ENCODE peak calls at places on chromosomes 7 and 10, in seven cellular contexts. Z, Q, C, P, K, E and D are unnamed samples. For H3K36me3, the result is how much of the 10 kb centered on the place peaks cover.

GRCh38 chr10:52447931-52448353 is 133.9 kb downstream of the DKK1 start:
- DNase-seq in C (no peak), Z (no peak), P (no peak), K (no peak), E (peak), Q (no peak), D (no peak)

GRCh38 chr7:137172105-137172590 is 171.4 kb downstream of the PTN start:
- DNase-seq in P (no peak), Z (no peak), C (no peak), Q (no peak), K (no peak), E (no peak), D (no peak)

GRCh38 chr10:109706157-109706556 is 217.2 kb downstream of the XPNPEP1 start:
- DNase-seq in Q (no peak), Z (no peak), E (no peak), C (no peak), K (no peak), P (no peak), D (no peak)

GRCh38 chr7:43593010-43593409 is 10.1 kb downstream of the STK17A start:
- DNase-seq in P (no peak), Q (no peak), E (no peak), C (no peak), K (no peak), Z (no peak), D (no peak)

GRCh38 chr7:152641384-152641783 is 34.6 kb downstream of the XRCC2 start:
- DNase-seq in P (no peak), K (no peak), Z (no peak), E (no peak), C (no peak), Q (no peak), D (no peak)

GRCh38 chr7:64300641-64301405 is 12.9 kb upstream of the ZNF736 start:
- DNase-seq in E (no peak), P (no peak), Q (no peak), C (no peak), K (no peak), Z (no peak), D (no peak)

GRCh38 chr10:93670372-93670771 is 32.0 kb downstream of the FRA10AC1 start:
- DNase-seq in C (no peak), Z (no peak), E (no peak), Q (no peak), P (no peak), K (no peak), D (no peak)

GRCh38 chr10:125375210-125375609 is 214.8 kb upstream of the CTBP2 start:
- DNase-seq in K (no peak), E (peak), Q (no peak), Z (no peak), C (peak), P (no peak), D (no peak)

GRCh38 chr7:105136221-105136620 is 122.2 kb downstream of the KMT2E start:
- DNase-seq in Q (no peak), Z (no peak), E (no peak), K (no peak), P (no peak), C (peak), D (peak)

GRCh38 chr10:29377333-29377961 is 88.6 kb downstream of the LYZL1 start:
- DNase-seq in E (peak), C (peak), K (no peak), Q (no peak), P (no peak), Z (peak), D (peak)
- TF ChIP-seq CTCF in E (peak), C (peak), K (peak), Q (peak), P (peak), Z (peak), D (peak)

GRCh38 chr7:130135208-130136205 is 65.2 kb downstream of the KLHDC10 start:
- DNase-seq in Q (no peak), C (no peak), K (no peak), Z (no peak), P (no peak), E (peak), D (no peak)
- H3K36me3 ChIP-seq in Q (half or more), C (under half), K (half or more), Z (under half), P (under half), E (under half), D (under half)

DNA sequence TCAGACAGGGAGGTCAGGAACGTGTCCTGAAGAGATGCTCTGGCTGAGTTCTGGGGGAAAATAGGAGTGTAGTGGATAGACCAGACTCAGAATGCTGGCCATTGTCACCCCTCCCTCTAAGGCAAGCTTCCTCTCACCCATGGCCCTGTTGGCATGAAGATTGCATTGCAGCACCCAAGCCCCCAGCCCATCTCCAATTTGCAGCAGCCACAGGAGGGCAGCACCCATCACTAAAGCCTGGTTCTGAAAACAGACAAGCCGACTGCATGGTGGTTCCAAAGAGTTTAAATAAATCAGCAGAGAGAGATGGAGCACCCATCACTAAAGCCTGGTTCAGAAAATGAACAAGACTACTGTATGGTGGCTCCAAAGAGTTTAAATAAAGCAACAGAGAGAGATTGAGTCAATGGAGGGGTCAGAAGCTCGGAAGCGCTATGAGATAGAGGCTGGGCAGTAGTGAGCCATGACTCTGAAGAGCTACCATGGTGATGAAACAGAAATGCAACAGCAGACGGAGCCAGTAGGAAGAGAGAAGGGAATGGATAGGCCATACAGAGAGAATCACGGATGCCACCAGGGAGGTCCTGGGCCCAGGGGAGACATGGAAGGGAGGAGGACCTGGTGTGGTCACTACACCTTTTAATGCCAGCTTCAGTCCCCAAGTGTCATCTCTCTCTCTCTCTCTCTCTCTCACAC is 237.9 kb upstream of the MYO3A start:
- DNase-seq in E (no peak), K (no peak), C (peak), Z (no peak), P (no peak), Q (no peak), D (peak)
- TF ChIP-seq CTCF in E (no peak), K (no peak), C (peak), Z (peak), P (no peak), Q (no peak), D (peak)

GRCh38 chr7:156547884-156548561 is 92.6 kb upstream of the RNF32 start:
- DNase-seq in K (no peak), P (no peak), C (no peak), E (no peak), Q (no peak), Z (no peak), D (no peak)

GRCh38 chr7:156544919-156545715 is 95.5 kb upstream of the RNF32 start:
- DNase-seq in Z (no peak), Q (no peak), E (no peak), K (no peak), P (no peak), C (no peak), D (no peak)

GRCh38 chr7:156544199-156544598 is 96.4 kb upstream of the RNF32 start:
- DNase-seq in Z (no peak), K (no peak), E (no peak), P (no peak), C (no peak), Q (no peak), D (no peak)

GRCh38 chr7:156543699-156544098 is 96.9 kb upstream of the RNF32 start:
- DNase-seq in K (no peak), Q (no peak), Z (no peak), P (no peak), C (no peak), E (no peak), D (no peak)

GRCh38 chr7:156545989-156546388 is 94.6 kb upstream of the RNF32 start:
- DNase-seq in P (no peak), Z (no peak), C (no peak), Q (no peak), K (no peak), E (no peak), D (no peak)
- H3K36me3 ChIP-seq in P (under half), Z (under half), C (under half), Q (under half), K (under half), E (under half), D (under half)

GRCh38 chr10:102113261-102113955 is 6.8 kb downstream of the LDB1 start:
- DNase-seq in P (no peak), E (no peak), C (no peak), K (no peak), Q (no peak), Z (no peak), D (peak)

GRCh38 chr10:102114861-102115618 is 5.1 kb downstream of the LDB1 start:
- DNase-seq in Q (peak), K (peak), P (peak), C (peak), E (peak), Z (peak), D (peak)

GRCh38 chr10:102113956-102114857 is 6.0 kb downstream of the LDB1 start:
- DNase-seq in Q (peak), E (no peak), P (peak), K (peak), Z (no peak), C (peak), D (peak)

GRCh38 chr10:102111276-102111675 is 8.9 kb downstream of the LDB1 start:
- DNase-seq in E (no peak), Q (no peak), K (no peak), Z (no peak), C (no peak), P (no peak), D (no peak)

GRCh38 chr10:102112210-102112817 is 7.9 kb downstream of the LDB1 start:
- DNase-seq in E (no peak), Z (no peak), K (no peak), Q (no peak), P (no peak), C (peak), D (peak)
- TF ChIP-seq CTCF in E (no peak), Z (peak), K (no peak), Q (no peak), P (no peak), C (peak), D (peak)

DNA sequence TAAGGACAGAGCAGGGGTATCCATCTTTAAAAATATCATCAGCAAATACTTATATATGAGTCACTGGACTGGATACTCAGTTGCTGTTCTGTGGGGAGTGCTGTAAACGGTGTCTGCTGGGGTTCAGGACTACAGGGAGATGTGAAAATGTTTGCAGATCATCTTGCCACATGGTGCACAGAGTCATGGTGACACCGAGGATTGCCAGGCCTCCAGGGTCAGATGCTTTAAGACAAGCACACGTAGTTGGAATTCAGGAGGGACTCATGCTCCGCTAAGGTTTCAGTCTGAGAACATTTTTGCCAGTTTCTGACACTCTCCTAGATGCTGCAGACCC is 211.4 kb downstream of the CXCL12 start:
- DNase-seq in K (no peak), P (no peak), Z (no peak), C (no peak), E (peak), Q (no peak), D (no peak)
- H3K36me3 ChIP-seq in K (under half), P (under half), Z (under half), C (under half), E (under half), Q (under half), D (under half)

DNA sequence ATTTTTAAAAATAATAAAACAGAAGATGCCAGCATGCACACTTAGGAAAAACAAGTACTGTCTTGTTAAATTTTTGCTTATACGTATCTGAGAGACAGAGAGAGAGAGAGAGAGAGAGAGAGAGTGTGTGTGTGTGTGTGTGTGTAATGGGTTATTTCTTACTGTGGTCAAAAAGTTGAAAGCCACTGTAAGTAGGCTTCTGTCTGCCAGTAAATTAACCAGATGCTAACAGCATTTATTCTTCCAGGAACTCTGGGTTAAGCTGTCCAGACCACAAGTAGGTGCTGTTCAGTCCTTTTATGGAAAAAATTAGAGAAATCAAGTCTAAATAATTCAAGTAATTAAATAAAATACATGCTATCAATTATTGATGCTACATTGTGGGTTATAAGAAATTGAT is 39.7 kb downstream of the RNF32 start:
- DNase-seq in K (no peak), C (no peak), E (peak), P (no peak), Q (no peak), Z (no peak), D (no peak)
- TF ChIP-seq CTCF in K (no peak), C (no peak), E (no peak), P (no peak), Q (no peak), Z (no peak), D (no peak)

GRCh38 chr10:104317195-104318095 is 20.8 kb downstream of the ITPRIP start:
- DNase-seq in Z (peak), P (no peak), K (no peak), Q (no peak), E (peak), C (no peak), D (no peak)
- H3K36me3 ChIP-seq in Z (under half), P (under half), K (under half), Q (under half), E (under half), C (under half), D (under half)

GRCh38 chr10:15331456-15331855 is 39.6 kb downstream of the FAM171A1 start:
- DNase-seq in Q (no peak), Z (no peak), P (no peak), E (no peak), C (no peak), K (no peak), D (no peak)
- TF ChIP-seq CTCF in Q (no peak), Z (no peak), P (no peak), E (no peak), C (no peak), K (no peak), D (no peak)

GRCh38 chr10:89611282-89611681 is 33.8 kb downstream of the PANK1 start:
- DNase-seq in P (no peak), C (no peak), E (no peak), Q (no peak), K (no peak), Z (no peak), D (no peak)

GRCh38 chr10:89615105-89615504 is 29.9 kb downstream of the PANK1 start:
- DNase-seq in C (no peak), E (no peak), P (no peak), Z (no peak), K (no peak), Q (no peak), D (no peak)

GRCh38 chr10:89613582-89613981 is 31.5 kb downstream of the PANK1 start:
- DNase-seq in Q (no peak), Z (no peak), C (no peak), P (no peak), E (no peak), K (no peak), D (no peak)

GRCh38 chr10:89604200-89604599 is 40.8 kb downstream of the PANK1 start:
- DNase-seq in K (no peak), C (no peak), Z (no peak), Q (no peak), E (no peak), P (no peak), D (no peak)

DNA sequence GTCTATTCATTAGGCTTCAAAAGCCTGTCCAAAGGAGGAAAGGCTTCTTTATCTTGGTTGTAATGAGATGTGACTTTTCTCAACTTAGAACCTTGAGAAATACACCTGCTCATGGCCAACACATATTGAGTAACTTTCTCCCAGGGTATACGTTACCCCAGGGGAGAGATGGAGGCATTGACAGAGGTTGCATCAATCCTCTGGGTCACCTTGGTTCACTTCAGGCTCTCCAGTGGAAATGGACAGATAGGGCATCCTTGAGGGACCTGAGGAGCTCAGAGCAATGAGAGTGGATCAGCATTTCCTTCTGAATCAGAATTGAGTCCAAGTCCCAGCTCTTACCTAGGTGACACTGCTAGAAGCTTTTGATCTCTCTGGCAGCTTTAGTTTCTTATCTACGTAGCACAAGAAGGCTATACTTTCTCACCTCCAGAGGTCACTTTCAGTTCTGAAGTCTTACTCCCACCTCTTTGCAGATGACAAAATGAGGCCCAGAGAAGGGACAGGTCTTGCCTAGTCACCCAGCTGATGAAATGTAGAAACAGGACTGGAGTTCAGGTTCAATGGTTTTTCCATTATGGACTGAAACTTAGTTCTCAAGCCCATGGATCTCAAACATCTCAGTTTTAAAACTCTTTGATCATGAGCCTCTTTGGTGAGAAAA is 35.2 kb downstream of the PANK1 start:
- DNase-seq in Z (no peak), E (no peak), Q (no peak), C (no peak), K (no peak), P (no peak), D (no peak)
- H3K36me3 ChIP-seq in Z (under half), E (under half), Q (under half), C (under half), K (under half), P (under half), D (under half)